ENCODE peak calls at places on chromosomes 11 and 22, in six cellular contexts. P is substantia nigra; A is stimulated activated CD4-positive, alpha-beta T cell treated with anti-CD3 and anti-CD28 coated beads, Interleukin-4, amount 100 ng/mL, for 48 hours; Z is K562; N is adipocyte; Y is AG08396. D is an unnamed sample.

GRCh38 chr22:29716814-29717213 is 3.0 kb upstream of the CABP7 start:
- DNase-seq in N (peak), P (peak), Z (peak), A (peak), Y (peak), D (no peak)

GRCh38 chr22:32237905-32238304 is 17.2 kb downstream of the SLC5A4 start:
- DNase-seq in N (no peak), Y (no peak), P (no peak), Z (no peak), A (no peak), D (no peak)

GRCh38 chr11:77198440-77198849 is 70.4 kb downstream of the MYO7A start:
- DNase-seq in P (no peak), Y (no peak), A (peak), N (no peak), Z (peak), D (no peak)

GRCh38 chr11:78239781-78240180 is 51.1 kb downstream of the USP35 start:
- DNase-seq in P (no peak), Y (no peak), N (no peak), A (no peak), Z (no peak), D (no peak)

GRCh38 chr11:13465909-13466371 is 2.9 kb upstream of the BTBD10 start:
- DNase-seq in N (peak), A (no peak), Y (peak), Z (peak), P (no peak), D (peak)

GRCh38 chr11:100830978-100831732 is 144.1 kb downstream of the ARHGAP42 start:
- DNase-seq in N (peak), A (no peak), P (no peak), Z (no peak), Y (peak), D (no peak)

GRCh38 chr22:27724706-27725105 is 76.8 kb downstream of the MN1 start:
- DNase-seq in P (no peak), A (no peak), Z (no peak), N (peak), Y (peak), D (no peak)

GRCh38 chr22:22849640-22850610 is 37.7 kb upstream of the IGLL5 start:
- DNase-seq in A (no peak), Y (no peak), N (no peak), Z (no peak), P (no peak), D (no peak)

GRCh38 chr11:100789500-100789899 is 102.4 kb downstream of the ARHGAP42 start:
- DNase-seq in A (no peak), Y (no peak), Z (peak), N (no peak), P (no peak), D (no peak)

GRCh38 chr22:35582861-35583670 is 34.1 kb downstream of the MB start:
- DNase-seq in Y (peak), Z (peak), P (no peak), N (peak), A (peak), D (peak)

GRCh38 chr11:96338910-96339703 is 3.9 kb downstream of the MAML2 start:
- DNase-seq in Z (no peak), Y (no peak), N (peak), P (peak), A (no peak), D (peak)

GRCh38 chr22:30876221-30876751 is 92.3 kb downstream of the MORC2 start:
- DNase-seq in A (no peak), P (no peak), Z (no peak), Y (no peak), N (no peak), D (no peak)

GRCh38 chr11:10670099-10670498 is 23.5 kb downstream of the IRAG1 start:
- DNase-seq in Z (no peak), Y (no peak), A (no peak), N (no peak), P (no peak), D (no peak)

GRCh38 chr11:112364962-112365481 is 104.4 kb upstream of the PLET1 start:
- DNase-seq in Z (peak), A (no peak), Y (peak), N (peak), P (no peak), D (no peak)

GRCh38 chr22:28283025-28283654 is 364.1 kb upstream of the PITPNB start:
- DNase-seq in P (no peak), Y (no peak), A (no peak), Z (no peak), N (peak), D (no peak)

GRCh38 chr11:109586789-109587188 is 164.8 kb downstream of the C11orf87 start:
- DNase-seq in N (no peak), A (no peak), Z (no peak), Y (no peak), P (no peak), D (no peak)

GRCh38 chr11:74278721-74279148 is 32.7 kb downstream of the P4HA3 start:
- DNase-seq in A (no peak), P (no peak), N (peak), Z (no peak), Y (peak), D (no peak)

GRCh38 chr11:122661182-122661945 is 5.8 kb downstream of the UBASH3B start:
- DNase-seq in Z (no peak), P (no peak), N (peak), A (no peak), Y (peak), D (peak)

GRCh38 chr11:533586-534196 is 1.7 kb downstream of the HRAS start:
- DNase-seq in Z (no peak), Y (no peak), A (no peak), N (no peak), P (no peak), D (no peak)

GRCh38 chr11:33722579-33723234 is 13.5 kb downstream of the CD59 start:
- DNase-seq in N (peak), A (no peak), Z (peak), Y (no peak), P (no peak), D (no peak)

GRCh38 chr22:49756656-49757055 is 71.0 kb downstream of the BRD1 start:
- DNase-seq in A (no peak), N (no peak), P (no peak), Z (no peak), Y (no peak), D (no peak)

GRCh38 chr22:47291565-47292495 is 529.4 kb downstream of the TBC1D22A start:
- DNase-seq in Y (no peak), Z (no peak), A (no peak), N (no peak), P (no peak), D (no peak)

GRCh38 chr11:57597461-57597892 is at the start of gene SERPING1:
- DNase-seq in Z (no peak), P (no peak), A (no peak), N (peak), Y (peak), D (no peak)